ENCODE peak calls at places on chromosomes 2 and 18, in four cellular contexts. N is K562, L is GM12878, H is HL-60. B is an unnamed sample.

GRCh38 chr2:2101924-2102323 is 229.2 kb downstream of the MYT1L start:
- DNase-seq in L (no peak), H (no peak), N (peak; percentile 31), B (no peak)

GRCh38 chr2:105796131-105796638 is 51.5 kb downstream of the NCK2 start:
- DNase-seq in N (no peak), H (peak; percentile 89), L (no peak), B (no peak)

GRCh38 chr2:160022162-160022561 is 40.3 kb downstream of the PLA2R1 start:
- DNase-seq in N (peak; percentile 29), H (no peak), L (no peak), B (peak; percentile 9)

GRCh38 chr2:208358758-208359631 is 47.6 kb upstream of the PTH2R start:
- DNase-seq in N (no peak), H (peak; percentile 94), L (no peak), B (no peak)

GRCh38 chr2:44104855-44105271 is 63.8 kb upstream of the PPM1B start:
- DNase-seq in H (no peak), N (no peak), L (no peak), B (no peak)

GRCh38 chr2:30772021-30772705 is 35.1 kb downstream of the CAPN13 start:
- DNase-seq in L (no peak), H (no peak), N (no peak), B (no peak)

GRCh38 chr2:175167076-175167791 is 769 bp downstream of the ATF2 start:
- DNase-seq in N (peak; percentile 75), L (no peak), H (peak; percentile 5), B (no peak)

GRCh38 chr2:201254331-201254730 is 6.0 kb upstream of the CASP8 start:
- DNase-seq in N (no peak), L (no peak), H (peak; percentile 36), B (no peak)

GRCh38 chr2:38386831-38387230 is 9.8 kb upstream of the ATL2 start:
- DNase-seq in N (no peak), H (no peak), L (no peak), B (no peak)

GRCh38 chr18:3151379-3152264 is 68.1 kb downstream of the MYOM1 start:
- DNase-seq in N (peak; percentile 63), L (no peak), H (peak; percentile 23), B (peak; percentile 33)

GRCh38 chr2:22998368-22998767 is 386.6 kb upstream of the KLHL29 start:
- DNase-seq in H (no peak), L (no peak), N (no peak), B (no peak)

GRCh38 chr2:208937521-208937920 is 486.3 kb upstream of the MAP2 start:
- DNase-seq in N (no peak), H (no peak), L (no peak), B (no peak)

GRCh38 chr2:230967113-230967512 is 28.8 kb upstream of the SPATA3 start:
- DNase-seq in N (no peak), H (no peak), L (no peak), B (no peak)

GRCh38 chr2:165674780-165675179 is 119.3 kb downstream of the GALNT3 start:
- DNase-seq in L (no peak), N (no peak), H (no peak), B (no peak)

GRCh38 chr2:26687785-26688184 is 4.7 kb upstream of the KCNK3 start:
- DNase-seq in L (no peak), H (no peak), N (no peak), B (no peak)

GRCh38 chr2:238942941-238943715 is 95.2 kb downstream of the TWIST2 start:
- DNase-seq in H (no peak), L (no peak), N (no peak), B (no peak)

GRCh38 chr2:234674781-234675201 is 177.9 kb upstream of the ARL4C start:
- DNase-seq in H (no peak), L (no peak), N (no peak), B (no peak)

GRCh38 chr18:48709371-48709770 is 170.5 kb downstream of the CTIF start:
- DNase-seq in H (no peak), N (no peak), L (no peak), B (no peak)

GRCh38 chr2:118535818-118536212 is 311.6 kb downstream of the EN1 start:
- DNase-seq in N (no peak), H (no peak), L (no peak), B (no peak)

GRCh38 chr18:44580159-44580558 is 100.5 kb upstream of the SETBP1 start:
- DNase-seq in N (no peak), H (no peak), L (no peak), B (no peak)

GRCh38 chr18:63207154-63207790 is 112.3 kb downstream of the BCL2 start:
- DNase-seq in L (no peak), H (no peak), N (no peak), B (no peak)

GRCh38 chr2:70785137-70785911 is 5.1 kb downstream of the FIGLA start:
- DNase-seq in H (peak; percentile 55), L (no peak), N (peak; percentile 75), B (no peak)

GRCh38 chr2:186382932-186383331 is 103.1 kb upstream of the ZC3H15 start:
- DNase-seq in N (no peak), L (no peak), H (no peak), B (no peak)

GRCh38 chr2:20538308-20539132 is 91.6 kb downstream of the RHOB start:
- DNase-seq in N (no peak), H (no peak), L (no peak), B (no peak)

GRCh38 chr2:20539776-20540586 is 93.1 kb downstream of the RHOB start:
- DNase-seq in H (no peak), L (no peak), N (peak; percentile 22), B (no peak)

GRCh38 chr2:20537423-20538307 is 90.8 kb downstream of the RHOB start:
- DNase-seq in N (no peak), L (no peak), H (no peak), B (no peak)

GRCh38 chr2:20540587-20541304 is 93.9 kb downstream of the RHOB start:
- DNase-seq in H (no peak), N (no peak), L (no peak), B (no peak)

GRCh38 chr2:20539133-20539719 is 92.4 kb downstream of the RHOB start:
- DNase-seq in N (no peak), L (no peak), H (no peak), B (no peak)
- TF ChIP-seq SPI1 in N (no peak), L (no peak), H (no peak), B (no peak)

GRCh38 chr2:101873543-101873942 is 118.2 kb upstream of the IL1R2 start:
- DNase-seq in L (no peak), N (peak; percentile 7), H (no peak), B (no peak)
- TF ChIP-seq SPI1 in L (no peak), N (no peak), H (no peak), B (no peak)

GRCh38 chr2:191846787-191847620 is at the start of gene CAVIN2:
- DNase-seq in H (no peak), L (peak; percentile 5), N (peak; percentile 48), B (no peak)
- TF ChIP-seq SPI1 in H (no peak), L (peak; percentile 16), N (peak; percentile 23), B (peak; percentile 44)

GRCh38 chr2:73700661-73701447 is 36.3 kb downstream of the TPRKB start:
- DNase-seq in L (no peak), N (peak; percentile 58), H (peak; percentile 31), B (no peak)

GRCh38 chr2:73698101-73698500 is 39.0 kb downstream of the TPRKB start:
- DNase-seq in N (no peak), H (no peak), L (no peak), B (no peak)

GRCh38 chr2:73699437-73699836 is 37.7 kb downstream of the TPRKB start:
- DNase-seq in N (no peak), H (no peak), L (no peak), B (no peak)

GRCh38 chr2:73701968-73702665 is 35.0 kb downstream of the TPRKB start:
- DNase-seq in H (no peak), L (no peak), N (no peak), B (no peak)

DNA sequence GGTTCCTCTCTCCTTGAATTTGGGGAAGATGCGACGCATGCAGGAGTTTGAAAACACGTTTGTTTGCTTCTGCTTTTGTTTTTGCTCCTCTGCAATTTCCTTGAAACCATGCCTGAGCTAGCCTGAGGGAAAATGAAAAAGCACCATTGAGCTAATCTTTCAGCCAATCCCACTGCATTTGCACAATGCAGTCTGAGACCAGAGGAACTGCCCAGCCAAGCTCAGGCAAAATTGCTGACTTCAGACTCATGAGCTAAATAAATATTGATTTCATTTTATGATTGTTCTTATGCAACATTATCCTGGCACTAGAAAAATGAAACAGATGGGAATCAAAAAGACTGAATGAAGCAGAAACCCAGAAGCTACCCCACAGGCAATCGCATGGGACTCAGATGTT is 37.0 kb downstream of the TPRKB start:
- DNase-seq in N (no peak), L (no peak), H (peak; percentile 78), B (no peak)
- TF ChIP-seq SPI1 in N (no peak), L (no peak), H (peak; percentile 22), B (no peak)

GRCh38 chr18:56294484-56295183 is 343.8 kb downstream of the TXNL1 start:
- DNase-seq in H (no peak), N (no peak), L (no peak), B (no peak)
- TF ChIP-seq SPI1 in H (no peak), N (no peak), L (no peak), B (peak; percentile 3)

DNA sequence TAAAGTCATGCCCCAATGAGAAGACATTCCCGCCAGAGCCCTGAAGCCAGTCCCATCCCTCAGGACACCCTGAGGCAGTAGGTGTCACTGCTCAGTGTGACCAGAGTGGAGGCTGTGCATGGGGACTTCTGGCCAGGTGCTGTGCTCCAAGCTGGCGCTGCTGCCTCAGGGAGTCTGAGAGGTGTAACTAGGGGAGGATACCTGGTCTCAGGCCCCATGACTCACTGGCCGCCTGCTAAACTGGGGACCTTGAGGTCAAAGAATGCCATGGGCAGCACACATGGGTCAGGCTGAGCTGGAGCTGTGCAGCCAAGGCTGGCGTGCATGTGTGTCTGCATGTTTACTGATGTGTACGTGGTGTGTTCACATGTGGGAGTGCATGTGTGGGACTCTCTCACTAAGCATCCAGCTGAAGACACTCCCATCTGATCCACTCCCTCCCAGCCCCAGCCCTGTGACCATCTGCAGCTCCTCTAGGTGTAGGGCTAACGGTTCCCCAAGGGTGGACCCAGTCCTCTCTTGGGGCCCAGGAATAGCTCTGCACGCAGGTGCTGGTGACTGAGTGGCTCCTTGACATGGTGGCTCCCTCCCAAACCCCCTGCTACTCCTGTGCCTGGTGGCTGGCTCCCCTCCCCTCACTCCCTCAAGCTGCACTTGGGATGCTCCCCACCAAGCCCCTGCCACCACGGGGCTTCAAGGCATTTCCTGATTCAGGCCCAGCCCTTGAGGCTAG is 16.5 kb downstream of the HS6ST1 start:
- DNase-seq in H (no peak), L (no peak), N (no peak), B (no peak)
- TF ChIP-seq SPI1 in H (no peak), L (no peak), N (no peak), B (no peak)

B was measured in GM12891.